ENCODE peak calls at places on chromosomes 3 and 15, in eight cellular contexts. V is activated CD8-positive, alpha-beta memory T cell treated with anti-CD3 and anti-CD28 coated beads, Interleukin-2, amount 50 U/mL, for 48 hours; F is activated gamma-delta T cell; Z is psoas muscle; Q is HT1080; X is stimulated activated CD8-positive, alpha-beta memory T cell treated with anti-CD3 and anti-CD28 coated beads, Interleukin-2, amount 100 ng/mL, for 48 hours; M is activated CD4-positive, alpha-beta T cell treated with anti-CD3 and anti-CD28 coated beads, Interleukin-2, amount 10 ng/mL, durations not matched to agents 7 days and 5 days; G is fibroblast of lung. J is an unnamed sample.

GRCh38 chr15:51046799-51047449 is 47.8 kb downstream of the TNFAIP8L3 start:
- DNase-seq in V (no peak), F (no peak), Z (no peak), Q (no peak), X (no peak), M (no peak), G (peak), J (no peak)

GRCh38 chr3:45741742-45742141 is 52.5 kb downstream of the SACM1L start:
- DNase-seq in V (no peak), F (no peak), Z (no peak), Q (no peak), X (no peak), M (no peak), G (no peak), J (no peak)

GRCh38 chr3:2579206-2579605 is 480.5 kb downstream of the CNTN4 start:
- DNase-seq in V (no peak), F (no peak), Z (no peak), Q (no peak), X (no peak), M (no peak), G (no peak), J (no peak)

GRCh38 chr3:117407317-117407716 is 697.7 kb downstream of the TUSC7 start:
- DNase-seq in V (no peak), F (no peak), Z (no peak), Q (peak), X (no peak), M (no peak), G (peak), J (no peak)

GRCh38 chr3:8444883-8445282 is 56.7 kb upstream of the LMCD1 start:
- DNase-seq in V (no peak), F (no peak), Z (no peak), Q (no peak), X (no peak), M (no peak), G (no peak), J (no peak)

GRCh38 chr15:76012021-76012551 is at the start of gene NRG4:
- DNase-seq in V (no peak), F (no peak), Z (peak), Q (peak), X (no peak), M (no peak), G (no peak), J (no peak)

GRCh38 chr3:149120051-149120972 is 9.1 kb upstream of the HPS3 start:
- DNase-seq in V (no peak), F (no peak), Z (no peak), Q (peak), X (no peak), M (peak), G (peak), J (no peak)

GRCh38 chr3:171649282-171649681 is 161.0 kb downstream of the PLD1 start:
- DNase-seq in V (no peak), F (no peak), Z (no peak), Q (no peak), X (no peak), M (no peak), G (no peak), J (no peak)

GRCh38 chr15:74050127-74050526 is 32.2 kb downstream of the GOLGA6A start:
- DNase-seq in V (no peak), F (no peak), Z (no peak), Q (no peak), X (no peak), M (no peak), G (no peak), J (peak)

GRCh38 chr3:42847731-42848130 is 27.9 kb downstream of the CYP8B1 start:
- DNase-seq in V (no peak), F (no peak), Z (no peak), Q (no peak), X (no peak), M (no peak), G (no peak), J (no peak)

GRCh38 chr3:151318313-151318712 is 1.7 kb upstream of the GPR87 start:
- DNase-seq in V (no peak), F (no peak), Z (no peak), Q (no peak), X (no peak), M (no peak), G (peak), J (no peak)

GRCh38 chr3:80688814-80689213 is 921.0 kb upstream of the ROBO1 start:
- DNase-seq in V (no peak), F (no peak), Z (no peak), Q (no peak), X (no peak), M (no peak), G (peak), J (no peak)

GRCh38 chr3:133851266-133851906 is 44.3 kb downstream of the RAB6B start:
- DNase-seq in V (no peak), F (no peak), Z (no peak), Q (no peak), X (no peak), M (no peak), G (no peak), J (no peak)

GRCh38 chr15:48103647-48104046 is 17.1 kb upstream of the SLC24A5 start:
- DNase-seq in V (no peak), F (no peak), Z (no peak), Q (no peak), X (no peak), M (no peak), G (no peak), J (no peak)

GRCh38 chr15:66095871-66096710 is 157.5 kb downstream of the MEGF11 start:
- DNase-seq in V (no peak), F (no peak), Z (no peak), Q (no peak), X (no peak), M (no peak), G (no peak), J (no peak)

GRCh38 chr3:71385040-71385685 is 198.4 kb downstream of the FOXP1 start:
- DNase-seq in V (no peak), F (no peak), Z (no peak), Q (no peak), X (no peak), M (no peak), G (peak), J (no peak)

GRCh38 chr3:157329541-157329940 is 107.1 kb upstream of the PTX3 start:
- DNase-seq in V (no peak), F (no peak), Z (no peak), Q (no peak), X (no peak), M (no peak), G (no peak), J (no peak)

GRCh38 chr3:39184081-39184967 is 8.1 kb downstream of the XIRP1 start:
- DNase-seq in V (no peak), F (no peak), Z (peak), Q (no peak), X (no peak), M (no peak), G (no peak), J (no peak)

GRCh38 chr3:12180218-12180617 is 21.5 kb upstream of the TIMP4 start:
- DNase-seq in V (no peak), F (no peak), Z (peak), Q (peak), X (no peak), M (no peak), G (peak), J (no peak)

GRCh38 chr3:114362815-114363214 is 69.0 kb downstream of the TIGIT start:
- DNase-seq in V (no peak), F (no peak), Z (no peak), Q (peak), X (no peak), M (no peak), G (peak), J (no peak)

GRCh38 chr15:65650312-65651041 is 28.7 kb downstream of the SLC24A1 start:
- DNase-seq in V (no peak), F (no peak), Z (no peak), Q (no peak), X (no peak), M (no peak), G (no peak), J (no peak)

GRCh38 chr15:45105586-45105985 is 8.4 kb downstream of the DUOX2 start:
- DNase-seq in V (no peak), F (no peak), Z (no peak), Q (no peak), X (no peak), M (no peak), G (no peak), J (no peak)

GRCh38 chr3:137542049-137542448 is 222.1 kb upstream of the SOX14 start:
- DNase-seq in V (no peak), F (peak), Z (no peak), Q (no peak), X (no peak), M (no peak), G (no peak), J (no peak)